ENCODE peak calls at places on chromosomes 11 and 22, in seven cellular contexts. T, J, W, X, B, P and R are unnamed samples.

GRCh38 chr11:115607621-115608191 is 103.5 kb upstream of the CADM1 start:
- DNase-seq in T (no peak), J (peak), W (peak), X (no peak), B (no peak), P (no peak), R (no peak)

GRCh38 chr11:40161855-40162410 is 1297.5 kb downstream of the LRRC4C start:
- DNase-seq in T (no peak), J (no peak), W (peak), X (no peak), B (no peak), P (no peak), R (no peak)

GRCh38 chr22:45503071-45503815 is 560 bp downstream of the FBLN1 start:
- DNase-seq in T (no peak), J (no peak), W (no peak), X (no peak), B (no peak), P (no peak), R (no peak)

GRCh38 chr11:32374261-32374711 is 61.1 kb downstream of the WT1 start:
- DNase-seq in T (no peak), J (no peak), W (no peak), X (peak), B (peak), P (peak), R (no peak)

GRCh38 chr11:121613724-121614123 is 161.0 kb upstream of the SORL1-AS1 start:
- DNase-seq in T (no peak), J (no peak), W (no peak), X (no peak), B (no peak), P (no peak), R (no peak)

GRCh38 chr11:1869427-1870325 is 16.8 kb downstream of the LSP1 start:
- DNase-seq in T (no peak), J (no peak), W (peak), X (no peak), B (peak), P (no peak), R (no peak)

GRCh38 chr11:93659841-93660240 is 1.6 kb upstream of the CEP295 start:
- DNase-seq in T (no peak), J (no peak), W (no peak), X (no peak), B (no peak), P (no peak), R (no peak)

GRCh38 chr11:11798586-11799438 is 43.0 kb upstream of the USP47 start:
- DNase-seq in T (peak), J (peak), W (peak), X (peak), B (peak), P (peak), R (no peak)

GRCh38 chr11:12979928-12980689 is 29.0 kb upstream of the RASSF10 start:
- DNase-seq in T (no peak), J (no peak), W (no peak), X (no peak), B (no peak), P (no peak), R (no peak)

DNA sequence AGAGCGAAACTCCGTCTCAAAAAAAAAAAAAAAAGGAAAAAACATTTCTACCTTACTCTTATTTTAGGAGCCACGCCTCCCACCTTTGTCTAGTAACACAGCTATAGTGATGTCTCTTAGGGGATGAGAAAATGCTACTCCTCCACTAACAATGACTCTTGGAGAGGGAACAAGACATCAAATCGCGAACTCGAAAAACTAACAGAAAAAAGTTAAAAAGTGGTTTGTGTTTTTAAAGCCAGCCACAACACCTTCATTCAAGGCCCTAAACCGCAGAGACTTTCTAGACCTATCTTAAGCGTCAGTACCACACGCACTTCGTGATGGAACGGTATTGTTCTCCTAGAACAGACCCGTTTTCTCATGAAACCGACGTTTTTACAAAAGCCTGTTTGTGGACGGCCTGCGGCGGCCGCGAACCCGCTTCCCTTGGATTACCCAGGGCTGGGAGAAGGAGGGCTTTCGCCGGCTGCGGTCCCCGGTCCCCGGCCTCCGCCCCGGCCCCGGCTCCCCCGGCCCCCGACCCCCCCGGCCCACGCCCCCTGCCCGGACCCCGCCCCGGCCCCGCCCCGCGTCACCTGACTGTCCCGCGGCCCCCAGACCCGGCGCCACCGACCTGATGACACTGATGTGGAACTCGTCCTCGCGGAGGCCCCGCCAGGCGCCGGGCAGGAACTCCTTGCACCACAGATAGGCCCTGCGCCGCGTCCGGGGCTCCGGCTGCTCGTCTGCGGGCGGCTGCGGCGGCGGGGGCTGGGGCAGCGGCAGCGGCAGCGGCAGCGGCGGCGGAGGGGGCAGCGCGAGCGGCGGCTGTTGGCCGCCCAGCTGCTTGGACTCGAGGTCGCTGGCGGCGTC is 749 bp downstream of the CHKA start:
- DNase-seq in T (peak), J (peak), W (peak), X (peak), B (no peak), P (peak), R (peak)
- TF ChIP-seq POLR2A in T (no peak), J (no peak), W (no peak), X (no peak), B (no peak), P (no peak), R (no peak)

GRCh38 chr11:68214173-68215086 is 1.3 kb upstream of the KMT5B start:
- DNase-seq in T (no peak), J (no peak), W (peak), X (peak), B (no peak), P (peak), R (no peak)
- TF ChIP-seq POLR2A in T (no peak), J (no peak), W (no peak), X (no peak), B (peak), P (no peak), R (no peak)

DNA sequence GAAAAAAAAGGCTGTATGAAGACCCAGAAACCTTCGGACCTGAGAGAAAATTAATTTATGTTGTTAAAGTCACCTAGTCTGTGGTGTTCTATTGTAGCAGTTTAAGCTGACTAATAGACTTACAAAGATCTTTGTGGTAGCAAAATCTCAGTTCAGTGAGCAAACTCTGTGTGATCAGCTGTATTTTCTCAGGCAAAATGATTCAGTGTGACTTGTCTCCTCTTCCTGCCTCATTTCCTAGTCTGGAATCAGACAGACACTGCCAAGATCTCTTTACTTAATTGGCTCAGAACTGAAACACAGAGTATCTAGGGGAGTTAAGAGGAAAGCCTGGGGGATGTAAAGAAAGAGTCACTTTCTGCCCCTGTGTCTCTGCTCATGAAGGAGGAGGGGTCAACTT is 564.7 kb downstream of the KCNA4 start:
- DNase-seq in T (no peak), J (no peak), W (no peak), X (no peak), B (no peak), P (no peak), R (no peak)
- TF ChIP-seq POLR2A in T (no peak), J (no peak), W (no peak), X (no peak), B (no peak), P (no peak), R (no peak)

DNA sequence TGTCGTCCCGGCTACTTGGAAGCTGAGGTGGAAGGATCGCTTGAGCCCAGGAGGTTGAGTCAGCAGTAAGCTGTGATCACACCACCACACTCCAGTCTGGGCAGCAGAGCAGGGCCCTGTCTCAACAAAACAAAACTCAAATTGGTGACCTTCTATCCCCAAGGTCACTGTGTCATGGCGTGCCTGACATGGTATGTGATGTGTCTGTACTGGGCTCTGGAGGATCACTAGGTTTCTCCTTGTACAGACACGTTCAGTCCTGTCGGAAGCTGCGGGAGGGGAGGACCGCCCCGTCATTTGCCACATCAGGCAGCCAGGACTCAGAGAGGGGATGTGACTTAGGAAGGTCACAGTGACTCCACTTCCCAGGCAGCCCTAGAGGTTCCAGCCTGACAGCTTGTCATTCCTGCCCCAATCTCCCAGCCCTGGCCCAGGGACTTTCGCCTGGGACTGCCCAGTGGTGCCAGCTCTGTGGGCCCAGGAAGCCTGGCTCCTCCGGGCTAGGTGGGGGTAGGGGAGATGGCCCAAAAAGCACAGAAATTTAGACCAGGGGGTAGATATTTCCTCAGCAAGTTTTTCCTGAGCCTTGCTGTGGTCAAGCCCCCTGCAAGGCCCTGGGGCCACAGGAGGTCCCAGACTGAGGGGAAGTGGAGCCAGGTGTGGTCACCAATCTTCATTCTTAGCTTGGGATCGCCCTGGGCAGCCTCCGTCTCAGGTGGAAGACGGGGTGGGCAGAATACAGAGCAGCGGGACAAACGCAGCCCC is 53.2 kb downstream of the TRIOBP start:
- DNase-seq in T (no peak), J (no peak), W (peak), X (no peak), B (no peak), P (no peak), R (no peak)
- TF ChIP-seq POLR2A in T (no peak), J (no peak), W (no peak), X (no peak), B (no peak), P (no peak), R (no peak)

GRCh38 chr11:64887757-64888405 is 9.5 kb upstream of the EHD1 start:
- DNase-seq in T (peak), J (peak), W (peak), X (peak), B (peak), P (peak), R (peak)

GRCh38 chr11:64887234-64887756 is 8.9 kb upstream of the EHD1 start:
- DNase-seq in T (no peak), J (no peak), W (no peak), X (no peak), B (no peak), P (no peak), R (no peak)

GRCh38 chr11:64888406-64888757 is 10.0 kb upstream of the EHD1 start:
- DNase-seq in T (no peak), J (no peak), W (no peak), X (no peak), B (no peak), P (no peak), R (no peak)

GRCh38 chr11:64890084-64890944 is 11.9 kb upstream of the EHD1 start:
- DNase-seq in T (no peak), J (no peak), W (no peak), X (no peak), B (no peak), P (peak), R (no peak)

GRCh38 chr11:64888761-64889511 is 10.5 kb upstream of the EHD1 start:
- DNase-seq in T (no peak), J (no peak), W (no peak), X (no peak), B (peak), P (peak), R (no peak)
- TF ChIP-seq POLR2A in T (no peak), J (no peak), W (no peak), X (no peak), B (peak), P (peak), R (no peak)

GRCh38 chr22:49970528-49971231 is 10.1 kb downstream of the PIM3 start:
- DNase-seq in T (peak), J (peak), W (peak), X (peak), B (peak), P (peak), R (peak)
- TF ChIP-seq POLR2A in T (peak), J (peak), W (peak), X (peak), B (peak), P (peak), R (peak)